ENCODE peak calls at places on chromosomes 12 and 14, in eight cellular contexts. J is right lobe of liver, F is upper lobe of right lung, W is IMR-90, T is H1, X is aorta, Q is A549, L is ovary. G is an unnamed sample.

GRCh38 chr12:60035835-60036234 is 440.0 kb downstream of the SLC16A7 start:
- DNase-seq in J (no peak), Q (no peak), X (no peak), W (peak; percentile 27), L (no peak), F (no peak), T (no peak), G (no peak)

GRCh38 chr12:102347761-102348160 is 132.6 kb downstream of the IGF1 start:
- DNase-seq in J (no peak), W (no peak), L (no peak), X (no peak), T (no peak), Q (no peak), F (no peak), G (no peak)

GRCh38 chr12:120972870-120973543 is 5.3 kb upstream of the HNF1A start:
- DNase-seq in J (no peak), X (no peak), L (no peak), T (no peak), Q (no peak), F (no peak), W (no peak), G (no peak)

GRCh38 chr12:49352351-49352750 is 5.7 kb downstream of the DNAJC22 start:
- DNase-seq in T (no peak), W (no peak), L (no peak), F (peak; percentile 9), X (no peak), J (no peak), Q (no peak), G (peak; percentile 1)

GRCh38 chr12:68933564-68933893 is 558 bp upstream of the CPM start:
- DNase-seq in J (no peak), X (no peak), Q (no peak), L (no peak), F (no peak), T (peak; percentile 75), W (no peak), G (no peak)

GRCh38 chr12:132559652-132560420 is 50.5 kb downstream of the LRCOL1 start:
- DNase-seq in Q (peak; percentile 53), F (no peak), J (no peak), L (no peak), X (no peak), T (peak; percentile 77), W (peak; percentile 36), G (peak; percentile 73)

GRCh38 chr14:54683882-54684794 is 117.2 kb downstream of the SAMD4A start:
- DNase-seq in T (peak; percentile 76), J (no peak), L (peak; percentile 46), Q (no peak), X (peak; percentile 86), F (no peak), W (peak; percentile 80), G (peak; percentile 14)

GRCh38 chr14:65854215-65854614 is 441.7 kb downstream of the FUT8 start:
- DNase-seq in Q (no peak), W (no peak), X (no peak), F (no peak), J (no peak), L (no peak), T (no peak), G (no peak)

GRCh38 chr12:96194901-96195844 is 998 bp downstream of the ELK3 start:
- DNase-seq in L (peak; percentile 34), T (peak; percentile 68), Q (peak; percentile 82), J (peak; percentile 50), X (no peak), W (peak; percentile 91), F (peak; percentile 67), G (peak; percentile 76)

GRCh38 chr12:46553266-46553665 is 180.7 kb upstream of the SLC38A2 start:
- DNase-seq in F (no peak), J (no peak), L (no peak), X (no peak), W (peak; percentile 84), Q (peak; percentile 75), T (no peak), G (no peak)

GRCh38 chr12:67952787-67953186 is 36.5 kb upstream of the IFNG-AS1 start:
- DNase-seq in J (no peak), W (no peak), L (no peak), Q (no peak), X (no peak), T (no peak), F (no peak), G (no peak)

GRCh38 chr14:57492859-57493258 is 798 bp downstream of the CCDC198 start:
- DNase-seq in T (no peak), F (no peak), J (no peak), L (no peak), W (peak; percentile 45), X (no peak), Q (peak; percentile 37), G (no peak)

GRCh38 chr14:72781476-72782181 is 112.3 kb downstream of the DPF3 start:
- DNase-seq in T (peak; percentile 20), L (no peak), Q (peak; percentile 51), W (peak; percentile 71), X (no peak), F (no peak), J (no peak), G (no peak)

GRCh38 chr14:21084988-21085853 is 13.2 kb downstream of the ZNF219 start:
- DNase-seq in Q (no peak), J (peak; percentile 90), W (peak; percentile 91), T (no peak), F (peak; percentile 80), L (no peak), X (no peak), G (no peak)

GRCh38 chr12:15979096-15980091 is 68.3 kb downstream of the DERA start:
- DNase-seq in X (no peak), W (peak; percentile 93), Q (peak; percentile 32), F (no peak), J (no peak), T (no peak), L (no peak), G (no peak)

GRCh38 chr14:74599946-74600345 is 12.1 kb downstream of the LTBP2 start:
- DNase-seq in X (no peak), L (peak; percentile 56), F (no peak), W (no peak), J (no peak), T (no peak), Q (no peak), G (no peak)

GRCh38 chr14:95265106-95266094 is 54.3 kb downstream of the CLMN start:
- DNase-seq in W (peak; percentile 93), Q (peak; percentile 97), L (no peak), J (no peak), F (no peak), T (no peak), X (no peak), G (peak; percentile 20)

GRCh38 chr14:32382704-32383103 is 53.6 kb downstream of the AKAP6 start:
- DNase-seq in T (no peak), W (no peak), F (no peak), J (no peak), X (no peak), L (no peak), Q (peak; percentile 40), G (no peak)

GRCh38 chr12:79128956-79129355 is 264.4 kb downstream of the SYT1 start:
- DNase-seq in W (peak; percentile 28), X (no peak), J (no peak), L (no peak), F (no peak), Q (no peak), T (no peak), G (no peak)

GRCh38 chr14:102805454-102805891 is 28.2 kb downstream of the TRAF3 start:
- DNase-seq in X (no peak), F (no peak), J (no peak), W (peak; percentile 70), L (no peak), T (no peak), Q (no peak), G (no peak)

GRCh38 chr12:1857821-1858220 is 37.5 kb downstream of the LRTM2 start:
- DNase-seq in J (peak; percentile 17), X (no peak), W (no peak), Q (no peak), F (no peak), T (no peak), L (no peak), G (no peak)

GRCh38 chr12:109418848-109419474 is 58.1 kb downstream of the KCTD10 start:
- DNase-seq in F (no peak), Q (no peak), T (no peak), W (no peak), X (no peak), L (no peak), J (no peak), G (no peak)

GRCh38 chr14:82094819-82095218 is 561.2 kb upstream of the SEL1L start:
- DNase-seq in L (no peak), Q (no peak), X (no peak), J (no peak), F (no peak), W (no peak), T (no peak), G (no peak)
- H3K9me3 ChIP-seq in L (no peaks in the 10 kb centered on the region), Q (no peaks in the 10 kb centered on the region), X (no peaks in the 10 kb centered on the region), J (no peaks in the 10 kb centered on the region), F (no peaks in the 10 kb centered on the region), W (peaks cover 3% of the 10 kb centered on the region), T (no peaks in the 10 kb centered on the region), G (no peaks in the 10 kb centered on the region)

DNA sequence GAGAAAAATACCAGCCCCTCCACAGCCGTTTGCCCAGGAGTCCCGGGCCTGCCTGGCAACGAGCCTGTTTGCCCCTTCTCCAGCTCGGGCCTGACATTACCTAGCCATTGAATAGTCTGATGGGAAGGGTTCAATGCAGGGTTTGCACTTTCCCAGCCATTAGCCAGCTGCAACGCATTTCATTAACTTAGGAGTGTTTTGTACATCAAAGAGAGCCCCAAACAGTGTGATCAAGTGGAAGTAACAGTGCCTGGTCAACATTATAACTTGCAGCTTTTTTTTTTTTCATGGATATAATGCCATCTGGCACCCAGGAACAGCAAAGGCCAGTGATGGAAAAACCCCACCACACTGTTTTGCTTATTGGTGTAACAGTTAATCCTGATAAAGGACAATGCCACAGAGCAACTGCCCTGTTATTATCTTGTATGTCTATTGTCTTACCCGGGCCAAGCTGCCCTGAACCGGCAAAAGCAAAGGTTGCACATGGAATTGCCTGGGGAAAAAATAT is 38.0 kb downstream of the BTG1 start:
- DNase-seq in W (no peak), T (no peak), J (no peak), L (no peak), Q (no peak), F (no peak), X (no peak), G (no peak)
- H3K27ac ChIP-seq in W (peak overlapping the region; percentile 40), T (no peak overlapping the region), J (no peak overlapping the region), L (no peak overlapping the region), Q (peak overlapping the region; percentile 48), F (no peak overlapping the region), X (no peak overlapping the region), G (peak overlapping the region; percentile 18)

GRCh38 chr14:105501504-105502291 is 10.7 kb downstream of the TEDC1 start:
- DNase-seq in W (no peak), L (no peak), X (peak; percentile 73), Q (no peak), J (no peak), F (peak; percentile 19), T (no peak), G (no peak)
- H3K9me3 ChIP-seq in W (no peaks in the 10 kb centered on the region), L (no peaks in the 10 kb centered on the region), X (no peaks in the 10 kb centered on the region), Q (no peaks in the 10 kb centered on the region), J (no peaks in the 10 kb centered on the region), F (no peaks in the 10 kb centered on the region), T (no peaks in the 10 kb centered on the region), G (no peaks in the 10 kb centered on the region)

DNA sequence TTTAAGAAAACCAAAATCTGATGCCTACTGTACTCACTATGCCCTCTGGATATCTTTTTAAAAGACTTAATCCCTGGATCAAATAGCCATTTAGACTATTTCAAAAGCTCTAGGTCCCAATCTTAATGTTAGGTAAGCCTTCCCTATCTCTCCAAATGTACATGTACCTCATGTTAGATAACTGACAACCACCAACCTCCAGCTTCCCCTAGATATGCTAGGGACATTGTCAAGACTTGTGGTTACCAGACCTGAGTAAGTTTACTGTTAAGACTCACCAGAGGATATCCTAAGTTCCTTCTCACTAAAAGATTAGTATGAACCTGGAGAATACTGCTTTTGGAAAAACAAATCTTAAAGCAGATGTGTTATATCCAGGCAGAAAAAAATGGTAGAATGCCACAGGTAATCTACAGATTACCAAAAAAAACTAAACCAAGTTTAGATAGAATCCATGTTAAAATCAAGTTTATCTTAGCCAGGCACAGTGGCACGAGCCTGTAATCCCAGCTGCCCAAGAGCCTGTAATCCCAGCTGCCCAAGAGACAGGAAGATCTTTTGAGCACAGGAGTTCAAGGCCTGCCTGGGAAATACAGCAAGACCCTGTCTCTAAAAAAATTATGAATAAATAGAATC is 9.7 kb downstream of the NAP1L1 start:
- DNase-seq in X (no peak), J (no peak), Q (no peak), F (no peak), T (no peak), L (no peak), W (no peak), G (no peak)
- H3K27ac ChIP-seq in X (no peak overlapping the region), J (no peak overlapping the region), Q (no peak overlapping the region), F (no peak overlapping the region), T (no peak overlapping the region), L (no peak overlapping the region), W (peak overlapping the region; percentile 29), G (no peak overlapping the region)

G was measured in DND-41.